ENCODE peak calls at places on chromosome 12, in five cellular contexts. One of them, this sample, is unnamed.

GRCh38 chr12:101698782-101699347 is 1.4 kb downstream of the CHPT1 start:
- DNase-seq in left ventricle myocardium inferior: no peak
- DNase-seq in HL-60: no peak
- DNase-seq in spleen: no peak
- DNase-seq in cardiac fibroblast: no peak
- DNase-seq in this sample: no peak

GRCh38 chr12:110750784-110751461 is 8.2 kb upstream of the PPP1CC start:
- DNase-seq in left ventricle myocardium inferior: no peak
- DNase-seq in HL-60: no peak
- DNase-seq in spleen: no peak
- DNase-seq in cardiac fibroblast: no peak
- DNase-seq in this sample: no peak

GRCh38 chr12:27595231-27595642 is 71.2 kb downstream of the PPFIBP1 start:
- DNase-seq in left ventricle myocardium inferior: no peak
- DNase-seq in HL-60: no peak
- DNase-seq in spleen: no peak
- DNase-seq in cardiac fibroblast: peak; percentile 94
- DNase-seq in this sample: no peak

GRCh38 chr12:120468271-120468845 is 1.2 kb downstream of the SRSF9 start:
- DNase-seq in left ventricle myocardium inferior: no peak
- DNase-seq in HL-60: no peak
- DNase-seq in spleen: peak; percentile 82
- DNase-seq in cardiac fibroblast: peak; percentile 75
- DNase-seq in this sample: peak; percentile 47

GRCh38 chr12:54390176-54390667 is 5.7 kb upstream of the ZNF385A start:
- DNase-seq in left ventricle myocardium inferior: peak; percentile 13
- DNase-seq in HL-60: no peak
- DNase-seq in spleen: no peak
- DNase-seq in cardiac fibroblast: no peak
- DNase-seq in this sample: peak; percentile 85

GRCh38 chr12:3281588-3282150 is 204.5 kb downstream of the TSPAN9 start:
- DNase-seq in left ventricle myocardium inferior: no peak
- DNase-seq in HL-60: no peak
- DNase-seq in spleen: no peak
- DNase-seq in cardiac fibroblast: no peak
- DNase-seq in this sample: no peak

GRCh38 chr12:54417712-54418440 is 1.2 kb downstream of the ITGA5 start:
- DNase-seq in left ventricle myocardium inferior: no peak
- DNase-seq in HL-60: no peak
- DNase-seq in spleen: no peak
- DNase-seq in cardiac fibroblast: no peak
- DNase-seq in this sample: no peak

GRCh38 chr12:70557583-70558263 is 79.5 kb downstream of the PTPRB start:
- DNase-seq in left ventricle myocardium inferior: no peak
- DNase-seq in HL-60: no peak
- DNase-seq in spleen: no peak
- DNase-seq in cardiac fibroblast: no peak
- DNase-seq in this sample: no peak

GRCh38 chr12:91804533-91804932 is 341.1 kb downstream of the BTG1 start:
- DNase-seq in left ventricle myocardium inferior: no peak
- DNase-seq in HL-60: no peak
- DNase-seq in spleen: no peak
- DNase-seq in cardiac fibroblast: peak; percentile 16
- DNase-seq in this sample: no peak

GRCh38 chr12:66191547-66192126 is 2.6 kb downstream of the IRAK3 start:
- DNase-seq in left ventricle myocardium inferior: no peak
- DNase-seq in HL-60: no peak
- DNase-seq in spleen: no peak
- DNase-seq in cardiac fibroblast: no peak
- DNase-seq in this sample: no peak

GRCh38 chr12:127455347-127456265 is 811.4 kb upstream of the TMEM132C start:
- DNase-seq in left ventricle myocardium inferior: no peak
- DNase-seq in HL-60: no peak
- DNase-seq in spleen: no peak
- DNase-seq in cardiac fibroblast: no peak
- DNase-seq in this sample: no peak

GRCh38 chr12:65430571-65431306 is 152.3 kb downstream of the MSRB3 start:
- DNase-seq in left ventricle myocardium inferior: no peak
- DNase-seq in HL-60: no peak
- DNase-seq in spleen: no peak
- DNase-seq in cardiac fibroblast: peak; percentile 93
- DNase-seq in this sample: no peak

GRCh38 chr12:118455327-118455726 is 79.0 kb downstream of the SUDS3 start:
- DNase-seq in left ventricle myocardium inferior: no peak
- DNase-seq in HL-60: no peak
- DNase-seq in spleen: no peak
- DNase-seq in cardiac fibroblast: no peak
- DNase-seq in this sample: no peak

GRCh38 chr12:46895726-46896125 is 69.9 kb upstream of the SLC38A4 start:
- DNase-seq in left ventricle myocardium inferior: no peak
- DNase-seq in HL-60: no peak
- DNase-seq in spleen: no peak
- DNase-seq in cardiac fibroblast: no peak
- DNase-seq in this sample: no peak

GRCh38 chr12:118436986-118437385 is 60.6 kb downstream of the SUDS3 start:
- DNase-seq in left ventricle myocardium inferior: no peak
- DNase-seq in HL-60: no peak
- DNase-seq in spleen: no peak
- DNase-seq in cardiac fibroblast: peak; percentile 56
- DNase-seq in this sample: no peak

GRCh38 chr12:5140190-5140589 is 96.5 kb downstream of the KCNA5 start:
- DNase-seq in left ventricle myocardium inferior: no peak
- DNase-seq in HL-60: no peak
- DNase-seq in spleen: no peak
- DNase-seq in cardiac fibroblast: no peak
- DNase-seq in this sample: no peak

GRCh38 chr12:46926536-46926935 is 100.7 kb upstream of the SLC38A4 start:
- DNase-seq in left ventricle myocardium inferior: no peak
- DNase-seq in HL-60: peak; percentile 51
- DNase-seq in spleen: no peak
- DNase-seq in cardiac fibroblast: no peak
- DNase-seq in this sample: no peak

GRCh38 chr12:130026608-130027176 is 122.9 kb upstream of the TMEM132D start:
- DNase-seq in left ventricle myocardium inferior: no peak
- DNase-seq in HL-60: no peak
- DNase-seq in spleen: no peak
- DNase-seq in cardiac fibroblast: peak; percentile 14
- DNase-seq in this sample: no peak

GRCh38 chr12:5227722-5228274 is 184.1 kb downstream of the KCNA5 start:
- DNase-seq in left ventricle myocardium inferior: peak; percentile 19
- DNase-seq in HL-60: no peak
- DNase-seq in spleen: no peak
- DNase-seq in cardiac fibroblast: no peak
- DNase-seq in this sample: no peak

GRCh38 chr12:70919597-70920035 is 922 bp downstream of the PTPRR start:
- DNase-seq in left ventricle myocardium inferior: no peak
- DNase-seq in HL-60: no peak
- DNase-seq in spleen: no peak
- DNase-seq in cardiac fibroblast: peak; percentile 29
- DNase-seq in this sample: no peak

GRCh38 chr12:55712700-55713415 is 3.0 kb upstream of the BLOC1S1 start:
- DNase-seq in left ventricle myocardium inferior: no peak
- DNase-seq in HL-60: no peak
- DNase-seq in spleen: peak; percentile 18
- DNase-seq in cardiac fibroblast: no peak
- DNase-seq in this sample: no peak

GRCh38 chr12:54349658-54350057 is 14.6 kb downstream of the GPR84 start:
- DNase-seq in left ventricle myocardium inferior: no peak
- DNase-seq in HL-60: no peak
- DNase-seq in spleen: no peak
- DNase-seq in cardiac fibroblast: no peak
- DNase-seq in this sample: no peak

DNA sequence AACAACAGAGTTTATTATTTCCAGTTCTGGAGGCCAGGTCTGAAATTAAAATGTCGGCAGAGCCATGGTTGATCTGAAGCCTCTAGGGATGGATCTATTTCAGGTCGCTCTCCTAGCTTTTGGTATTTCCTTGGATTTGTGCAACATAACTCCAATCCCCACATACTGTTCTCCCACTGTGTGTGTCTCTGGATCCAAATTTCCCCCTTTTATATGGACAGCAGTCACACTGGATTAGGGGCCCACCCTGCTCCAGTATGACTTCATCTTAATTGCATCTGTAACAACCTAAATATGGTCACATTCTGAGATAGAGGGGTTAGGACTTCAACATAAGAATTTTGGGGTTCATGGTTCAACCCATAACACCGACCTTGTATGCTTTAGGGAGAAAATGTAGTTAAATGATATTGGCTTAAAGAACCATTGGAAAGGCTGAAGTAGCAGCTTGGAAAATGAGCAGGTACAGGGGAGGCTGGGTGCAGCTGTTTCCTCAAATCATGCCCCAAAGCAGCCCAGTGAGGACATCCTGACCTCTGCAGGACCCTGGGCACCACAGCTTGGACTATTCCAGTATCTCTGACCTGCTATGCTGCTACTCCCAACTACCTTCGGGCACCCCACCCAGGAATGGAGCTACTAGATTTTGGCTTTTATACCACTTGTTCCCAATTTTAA is 13.9 kb upstream of the MDM2 start:
- DNase-seq in left ventricle myocardium inferior: no peak
- DNase-seq in HL-60: no peak
- DNase-seq in spleen: no peak
- DNase-seq in cardiac fibroblast: no peak
- DNase-seq in this sample: no peak
- TF ChIP-seq CTCF in left ventricle myocardium inferior: no peak
- TF ChIP-seq CTCF in HL-60: no peak
- TF ChIP-seq CTCF in spleen: no peak
- TF ChIP-seq CTCF in cardiac fibroblast: no peak
- TF ChIP-seq CTCF in this sample: no peak

DNA sequence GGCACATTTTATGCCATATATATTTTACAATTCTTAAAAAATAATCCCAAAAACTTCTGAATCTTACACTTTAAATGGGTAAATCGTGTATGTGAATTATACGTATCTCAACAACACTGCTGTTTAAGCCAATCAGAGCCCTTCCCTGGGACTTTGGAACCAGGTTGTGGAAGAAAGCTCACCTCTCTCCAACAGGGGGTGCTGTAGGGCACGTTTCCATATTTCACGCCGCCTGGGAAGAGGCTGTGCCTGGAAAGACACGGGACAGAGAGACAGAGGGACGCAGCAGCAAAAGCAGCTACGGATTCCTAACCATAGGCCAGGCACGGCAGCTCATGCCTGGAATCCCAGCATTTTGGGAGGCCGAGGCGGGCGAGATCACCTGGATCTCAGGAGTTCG is 29.4 kb upstream of the FBRSL1 start:
- DNase-seq in left ventricle myocardium inferior: no peak
- DNase-seq in HL-60: no peak
- DNase-seq in spleen: no peak
- DNase-seq in cardiac fibroblast: peak; percentile 32
- DNase-seq in this sample: no peak
- TF ChIP-seq CTCF in left ventricle myocardium inferior: no peak
- TF ChIP-seq CTCF in HL-60: peak; percentile 5
- TF ChIP-seq CTCF in spleen: peak; percentile 25
- TF ChIP-seq CTCF in cardiac fibroblast: peak; percentile 31
- TF ChIP-seq CTCF in this sample: peak; percentile 28

GRCh38 chr12:123269395-123269892 is 2.2 kb downstream of the CDK2AP1 start:
- DNase-seq in left ventricle myocardium inferior: peak; percentile 73
- DNase-seq in HL-60: no peak
- DNase-seq in spleen: peak; percentile 87
- DNase-seq in cardiac fibroblast: peak; percentile 66
- DNase-seq in this sample: peak; percentile 54
- TF ChIP-seq CTCF in left ventricle myocardium inferior: no peak
- TF ChIP-seq CTCF in HL-60: no peak
- TF ChIP-seq CTCF in spleen: no peak
- TF ChIP-seq CTCF in cardiac fibroblast: no peak
- TF ChIP-seq CTCF in this sample: peak; percentile 18

GRCh38 chr12:40378721-40379120 is 153.9 kb downstream of the LRRK2 start:
- DNase-seq in left ventricle myocardium inferior: no peak
- DNase-seq in HL-60: no peak
- DNase-seq in spleen: no peak
- DNase-seq in cardiac fibroblast: no peak
- DNase-seq in this sample: no peak

GRCh38 chr12:40376533-40377267 is 151.9 kb downstream of the LRRK2 start:
- DNase-seq in left ventricle myocardium inferior: no peak
- DNase-seq in HL-60: no peak
- DNase-seq in spleen: no peak
- DNase-seq in cardiac fibroblast: no peak
- DNase-seq in this sample: no peak

GRCh38 chr12:40375076-40375475 is 150.3 kb downstream of the LRRK2 start:
- DNase-seq in left ventricle myocardium inferior: no peak
- DNase-seq in HL-60: no peak
- DNase-seq in spleen: no peak
- DNase-seq in cardiac fibroblast: peak; percentile 12
- DNase-seq in this sample: no peak
- TF ChIP-seq CTCF in left ventricle myocardium inferior: peak; percentile 24
- TF ChIP-seq CTCF in HL-60: peak; percentile 17
- TF ChIP-seq CTCF in spleen: no peak
- TF ChIP-seq CTCF in cardiac fibroblast: peak; percentile 28
- TF ChIP-seq CTCF in this sample: peak; percentile 38

GRCh38 chr12:14111230-14111865 is 129.9 kb upstream of the GRIN2B start:
- DNase-seq in left ventricle myocardium inferior: no peak
- DNase-seq in HL-60: no peak
- DNase-seq in spleen: no peak
- DNase-seq in cardiac fibroblast: no peak
- DNase-seq in this sample: no peak
- TF ChIP-seq CTCF in left ventricle myocardium inferior: no peak
- TF ChIP-seq CTCF in HL-60: no peak
- TF ChIP-seq CTCF in spleen: peak; percentile 42
- TF ChIP-seq CTCF in cardiac fibroblast: no peak
- TF ChIP-seq CTCF in this sample: no peak

This sample was measured in CD14-positive monocyte.